ENCODE peak calls at places on chromosomes 16 and 17, in nine cellular contexts. G, X, Q, P, O, I, A, K and V are unnamed samples.

GRCh38 chr17:40525294-40525693 is 23.9 kb upstream of the TNS4 start:
- DNase-seq in G (peak; percentile 56), X (no peak), Q (no peak), P (no peak), O (no peak), I (no peak), A (no peak), K (no peak), V (no peak)

GRCh38 chr16:23640669-23640958 is 496 bp downstream of the PALB2 start:
- DNase-seq in G (no peak), X (no peak), Q (no peak), P (no peak), O (no peak), I (no peak), A (no peak), K (peak; percentile 41), V (no peak)

GRCh38 chr17:74282587-74283370 is 8.7 kb downstream of the DNAI2 start:
- DNase-seq in G (peak; percentile 38), X (no peak), Q (no peak), P (no peak), O (peak; percentile 69), I (no peak), A (peak; percentile 45), K (peak; percentile 64), V (no peak)

GRCh38 chr16:88790312-88791150 is 5.5 kb upstream of the PIEZO1 start:
- DNase-seq in G (no peak), X (no peak), Q (no peak), P (peak; percentile 62), O (no peak), I (peak; percentile 61), A (no peak), K (peak; percentile 81), V (peak; percentile 58)

GRCh38 chr16:83137326-83137770 is 510.6 kb downstream of the CDH13 start:
- DNase-seq in G (peak; percentile 5), X (no peak), Q (no peak), P (peak; percentile 18), O (no peak), I (no peak), A (peak; percentile 64), K (no peak), V (peak; percentile 28)

GRCh38 chr17:38344127-38344745 is 480 bp upstream of the GPR179 start:
- DNase-seq in G (no peak), X (no peak), Q (no peak), P (no peak), O (no peak), I (no peak), A (no peak), K (no peak), V (no peak)

GRCh38 chr17:59890720-59891119 is 2.0 kb downstream of the TUBD1 start:
- DNase-seq in G (peak; percentile 58), X (no peak), Q (no peak), P (no peak), O (no peak), I (no peak), A (peak; percentile 61), K (peak; percentile 32), V (no peak)

GRCh38 chr17:76869209-76869877 is 1.1 kb downstream of the MGAT5B start:
- DNase-seq in G (no peak), X (no peak), Q (no peak), P (no peak), O (no peak), I (peak; percentile 75), A (no peak), K (no peak), V (no peak)

GRCh38 chr17:77145635-77146632 is 5.2 kb downstream of the SEC14L1 start:
- DNase-seq in G (no peak), X (peak; percentile 39), Q (no peak), P (peak; percentile 67), O (peak; percentile 71), I (no peak), A (peak; percentile 70), K (no peak), V (peak; percentile 79)

GRCh38 chr17:55005520-55005919 is 37.0 kb downstream of the STXBP4 start:
- DNase-seq in G (peak; percentile 58), X (no peak), Q (no peak), P (no peak), O (no peak), I (no peak), A (peak; percentile 40), K (peak; percentile 47), V (no peak)

GRCh38 chr17:49371178-49371834 is 9.3 kb upstream of the ZNF652 start:
- DNase-seq in G (no peak), X (no peak), Q (no peak), P (no peak), O (no peak), I (peak; percentile 92), A (no peak), K (peak; percentile 59), V (no peak)

GRCh38 chr17:60744355-60744958 is 66.8 kb downstream of the BCAS3 start:
- DNase-seq in G (no peak), X (no peak), Q (no peak), P (no peak), O (no peak), I (no peak), A (no peak), K (no peak), V (no peak)

GRCh38 chr17:77521076-77521475 is 380.3 kb downstream of the SEC14L1 start:
- DNase-seq in G (no peak), X (no peak), Q (no peak), P (no peak), O (no peak), I (no peak), A (no peak), K (no peak), V (no peak)

GRCh38 chr16:67173808-67174705 is 3.7 kb downstream of the NOL3 start:
- DNase-seq in G (peak; percentile 91), X (peak; percentile 72), Q (peak; percentile 75), P (peak; percentile 93), O (no peak), I (peak; percentile 78), A (peak; percentile 82), K (no peak), V (peak; percentile 94)
- TF ChIP-seq POLR2A in G (peak; percentile 62), X (peak; percentile 15), Q (no peak), P (peak; percentile 96), O (peak; percentile 50), I (no peak), A (peak; percentile 11), K (no peak), V (no peak)

GRCh38 chr17:17835415-17836249 is 1.2 kb downstream of the SREBF1 start:
- DNase-seq in G (no peak), X (no peak), Q (no peak), P (no peak), O (no peak), I (no peak), A (no peak), K (no peak), V (no peak)

GRCh38 chr17:17831208-17832039 is 5.4 kb downstream of the SREBF1 start:
- DNase-seq in G (no peak), X (no peak), Q (no peak), P (no peak), O (no peak), I (no peak), A (no peak), K (no peak), V (no peak)

GRCh38 chr17:17832040-17832363 is 4.8 kb downstream of the SREBF1 start:
- DNase-seq in G (no peak), X (no peak), Q (no peak), P (no peak), O (no peak), I (no peak), A (no peak), K (no peak), V (no peak)

GRCh38 chr17:17834974-17835373 is 1.8 kb downstream of the SREBF1 start:
- DNase-seq in G (no peak), X (no peak), Q (no peak), P (no peak), O (no peak), I (no peak), A (no peak), K (no peak), V (no peak)

DNA sequence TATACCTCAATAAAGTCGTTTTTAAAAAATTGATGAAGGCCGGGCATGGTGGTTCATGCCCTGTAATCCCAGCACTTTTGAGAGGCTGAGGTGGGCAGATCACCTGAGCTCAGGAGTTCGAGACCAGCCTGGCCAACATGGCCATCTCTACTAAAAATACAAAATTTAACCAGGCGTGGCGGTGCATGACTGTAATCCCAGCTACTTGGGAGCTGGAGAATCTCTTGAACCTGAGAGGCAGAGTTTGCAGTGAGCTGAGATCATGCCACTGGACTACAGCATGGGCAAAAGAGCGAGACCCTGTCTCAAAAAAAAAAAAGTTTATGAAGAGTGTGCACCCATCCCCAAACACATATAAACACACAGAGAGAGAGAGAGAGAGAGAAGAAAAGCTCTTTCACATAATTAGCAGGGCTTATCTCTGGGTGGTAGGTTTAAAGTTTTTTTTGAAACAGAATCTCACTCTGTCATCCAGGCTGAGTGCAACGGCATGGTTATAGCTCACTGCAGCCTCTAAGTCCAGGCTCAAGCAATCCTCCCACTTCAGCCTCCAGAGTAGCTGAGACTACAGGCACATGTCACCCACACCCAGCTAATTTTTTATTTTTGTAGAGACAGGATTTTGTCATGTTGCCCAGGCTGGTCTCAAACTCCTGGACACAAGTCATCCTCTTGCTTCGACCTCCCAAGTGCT is 3.0 kb downstream of the SREBF1 start:
- DNase-seq in G (no peak), X (no peak), Q (no peak), P (no peak), O (no peak), I (no peak), A (no peak), K (no peak), V (no peak)
- H3K27ac ChIP-seq in G (peak overlapping the region; percentile 31), X (no peak overlapping the region), Q (peak overlapping the region; percentile 99), P (peak overlapping the region; percentile 99), O (peak overlapping the region; percentile 70), I (no peak overlapping the region), A (peak overlapping the region; percentile 41), K (peak overlapping the region; percentile 100), V (peak overlapping the region; percentile 98)

GRCh38 chr17:79137015-79137770 is 62.6 kb downstream of the ENGASE start:
- DNase-seq in G (no peak), X (no peak), Q (no peak), P (no peak), O (no peak), I (no peak), A (no peak), K (no peak), V (no peak)

GRCh38 chr17:79135628-79136405 is 61.2 kb downstream of the ENGASE start:
- DNase-seq in G (no peak), X (no peak), Q (no peak), P (no peak), O (no peak), I (no peak), A (no peak), K (no peak), V (no peak)

GRCh38 chr17:79136596-79136995 is 62.0 kb downstream of the ENGASE start:
- DNase-seq in G (no peak), X (no peak), Q (no peak), P (no peak), O (no peak), I (no peak), A (no peak), K (no peak), V (no peak)

GRCh38 chr17:79138826-79139225 is 64.2 kb downstream of the ENGASE start:
- DNase-seq in G (no peak), X (no peak), Q (no peak), P (no peak), O (no peak), I (no peak), A (no peak), K (no peak), V (no peak)

GRCh38 chr17:79137791-79138190 is 63.2 kb downstream of the ENGASE start:
- DNase-seq in G (no peak), X (no peak), Q (no peak), P (no peak), O (no peak), I (no peak), A (no peak), K (no peak), V (no peak)
- TF ChIP-seq EP300 in G (no peak), X (no peak), Q (no peak), P (no peak), O (no peak), I (no peak), A (no peak), K (no peak), V (no peak)

GRCh38 chr16:30756781-30757100 is 5.1 kb downstream of the CFAP119 start:
- DNase-seq in G (no peak), X (no peak), Q (no peak), P (no peak), O (no peak), I (no peak), A (no peak), K (no peak), V (no peak)
- TF ChIP-seq POLR2A in G (no peak), X (no peak), Q (no peak), P (no peak), O (peak; percentile 29), I (no peak), A (no peak), K (no peak), V (no peak)